ENCODE peak calls at places on chromosomes 7 and 10, in nine cellular contexts. W is uterus, A is adrenal gland, F is lower leg skin, R is right cardiac atrium, G is GM12864, J is suprapubic skin, Z is epithelial cell of esophagus, V is cardiac muscle cell. Y is an unnamed sample.

GRCh38 chr10:71471957-71472365 is 75.2 kb downstream of the CDH23 start:
- DNase-seq in W (no peak), A (no peak), F (no peak), R (peak), G (no peak), J (no peak), Z (no peak), V (no peak), Y (no peak)

GRCh38 chr7:94980418-94981142 is 73.2 kb downstream of the PPP1R9A start:
- DNase-seq in W (no peak), A (no peak), F (no peak), R (no peak), G (no peak), J (no peak), Z (no peak), V (peak), Y (no peak)

GRCh38 chr10:93813507-93814465 is 56.0 kb downstream of the LGI1 start:
- DNase-seq in W (no peak), A (peak), F (no peak), R (peak), G (no peak), J (no peak), Z (peak), V (peak), Y (peak)

GRCh38 chr10:78779339-78779955 is 289.3 kb upstream of the ZMIZ1 start:
- DNase-seq in W (no peak), A (no peak), F (peak), R (peak), G (no peak), J (no peak), Z (no peak), V (peak), Y (no peak)

GRCh38 chr10:100021322-100021721 is 11.6 kb upstream of the DNMBP start:
- DNase-seq in W (no peak), A (no peak), F (no peak), R (no peak), G (no peak), J (no peak), Z (no peak), V (no peak), Y (no peak)

GRCh38 chr10:131134001-131134576 is 177.4 kb downstream of the TCERG1L start:
- DNase-seq in W (no peak), A (no peak), F (no peak), R (no peak), G (no peak), J (no peak), Z (no peak), V (no peak), Y (no peak)

GRCh38 chr7:108033776-108034497 is 31.0 kb upstream of the LAMB1 start:
- DNase-seq in W (no peak), A (no peak), F (no peak), R (no peak), G (no peak), J (no peak), Z (peak), V (no peak), Y (no peak)

GRCh38 chr10:114100848-114101741 is 57.4 kb downstream of the ADRB1 start:
- DNase-seq in W (no peak), A (no peak), F (no peak), R (peak), G (no peak), J (no peak), Z (peak), V (peak), Y (peak)

GRCh38 chr7:157817433-157817832 is 480.6 kb downstream of the DNAJB6 start:
- DNase-seq in W (no peak), A (no peak), F (no peak), R (peak), G (no peak), J (no peak), Z (no peak), V (no peak), Y (no peak)

GRCh38 chr7:5213286-5213645 is 23.2 kb downstream of the WIPI2 start:
- DNase-seq in W (no peak), A (no peak), F (no peak), R (peak), G (no peak), J (peak), Z (no peak), V (no peak), Y (no peak)

GRCh38 chr10:74598891-74599566 is 227.4 kb upstream of the KAT6B start:
- DNase-seq in W (no peak), A (no peak), F (no peak), R (no peak), G (peak), J (no peak), Z (no peak), V (peak), Y (no peak)

GRCh38 chr10:130848855-130849254 is 462.7 kb downstream of the TCERG1L start:
- DNase-seq in W (no peak), A (no peak), F (no peak), R (no peak), G (no peak), J (no peak), Z (no peak), V (no peak), Y (no peak)

GRCh38 chr7:68529221-68529620 is 1069.1 kb upstream of the AUTS2 start:
- DNase-seq in W (no peak), A (no peak), F (no peak), R (no peak), G (no peak), J (no peak), Z (no peak), V (peak), Y (no peak)

GRCh38 chr10:73576178-73576889 is 14.8 kb downstream of the USP54 start:
- DNase-seq in W (peak), A (no peak), F (no peak), R (no peak), G (no peak), J (no peak), Z (peak), V (peak), Y (no peak)

GRCh38 chr7:27066148-27066547 is 29.7 kb downstream of the HOXA1 start:
- DNase-seq in W (no peak), A (no peak), F (no peak), R (no peak), G (no peak), J (no peak), Z (peak), V (no peak), Y (no peak)

GRCh38 chr10:35561670-35562069 is 43.5 kb upstream of the GJD4 start:
- DNase-seq in W (no peak), A (no peak), F (peak), R (no peak), G (no peak), J (no peak), Z (no peak), V (no peak), Y (peak)

GRCh38 chr7:23260371-23260770 is 13.8 kb downstream of the GPNMB start:
- DNase-seq in W (no peak), A (no peak), F (no peak), R (no peak), G (no peak), J (no peak), Z (no peak), V (no peak), Y (no peak)

GRCh38 chr7:152597514-152597913 is 78.4 kb downstream of the XRCC2 start:
- DNase-seq in W (no peak), A (no peak), F (peak), R (no peak), G (no peak), J (no peak), Z (no peak), V (no peak), Y (no peak)

GRCh38 chr7:21911341-21911875 is 34.3 kb downstream of the CDCA7L start:
- DNase-seq in W (no peak), A (no peak), F (no peak), R (no peak), G (no peak), J (no peak), Z (no peak), V (no peak), Y (no peak)

GRCh38 chr7:115722302-115722701 is 308.3 kb downstream of the TFEC start:
- DNase-seq in W (no peak), A (no peak), F (no peak), R (no peak), G (no peak), J (no peak), Z (no peak), V (no peak), Y (no peak)

GRCh38 chr7:47254081-47255006 is 327.6 kb downstream of the TNS3 start:
- DNase-seq in W (peak), A (peak), F (peak), R (peak), G (no peak), J (peak), Z (peak), V (peak), Y (peak)

GRCh38 chr10:11678074-11678793 is 63.9 kb upstream of the ECHDC3 start:
- DNase-seq in W (no peak), A (no peak), F (no peak), R (no peak), G (peak), J (no peak), Z (peak), V (peak), Y (no peak)

GRCh38 chr7:19944363-19945120 is 171.1 kb upstream of the TMEM196 start:
- DNase-seq in W (no peak), A (no peak), F (no peak), R (no peak), G (no peak), J (no peak), Z (no peak), V (no peak), Y (no peak)

GRCh38 chr10:27947513-27947912 is 51.4 kb downstream of the ODAD2 start:
- DNase-seq in W (no peak), A (no peak), F (no peak), R (no peak), G (no peak), J (no peak), Z (peak), V (no peak), Y (no peak)

GRCh38 chr7:86904949-86905834 is 154.3 kb downstream of the ELAPOR2 start:
- DNase-seq in W (no peak), A (peak), F (no peak), R (no peak), G (no peak), J (no peak), Z (peak), V (peak), Y (no peak)

GRCh38 chr7:104272767-104273384 is 55.5 kb upstream of the LHFPL3 start:
- DNase-seq in W (no peak), A (peak), F (no peak), R (no peak), G (no peak), J (no peak), Z (peak), V (peak), Y (no peak)

GRCh38 chr10:34348917-34349509 is 466.1 kb downstream of the PARD3 start:
- DNase-seq in W (no peak), A (no peak), F (no peak), R (no peak), G (no peak), J (no peak), Z (no peak), V (no peak), Y (no peak)

GRCh38 chr7:139572071-139572470 is 48.6 kb downstream of the CLEC2L start:
- DNase-seq in W (no peak), A (no peak), F (peak), R (no peak), G (no peak), J (no peak), Z (no peak), V (no peak), Y (no peak)

GRCh38 chr7:80923211-80923612 is 4.4 kb upstream of the SEMA3C start:
- DNase-seq in W (no peak), A (no peak), F (no peak), R (no peak), G (no peak), J (no peak), Z (peak), V (no peak), Y (no peak)

GRCh38 chr10:285216-285967 is 150.1 kb downstream of the ZMYND11 start:
- DNase-seq in W (no peak), A (no peak), F (no peak), R (no peak), G (no peak), J (no peak), Z (peak), V (no peak), Y (no peak)

GRCh38 chr10:11373626-11374310 is 237.7 kb downstream of the USP6NL start:
- DNase-seq in W (no peak), A (no peak), F (no peak), R (no peak), G (no peak), J (no peak), Z (no peak), V (no peak), Y (no peak)

GRCh38 chr7:27245798-27246691 is 3.4 kb downstream of the EVX1 start:
- DNase-seq in W (no peak), A (no peak), F (no peak), R (no peak), G (no peak), J (no peak), Z (peak), V (no peak), Y (no peak)

GRCh38 chr10:124745257-124745656 is 1.1 kb upstream of the FAM53B start:
- DNase-seq in W (no peak), A (no peak), F (no peak), R (no peak), G (no peak), J (no peak), Z (no peak), V (no peak), Y (no peak)

GRCh38 chr7:127252736-127253288 is at the start of gene GRM8:
- DNase-seq in W (peak), A (peak), F (no peak), R (peak), G (no peak), J (no peak), Z (peak), V (peak), Y (peak)

GRCh38 chr7:105808703-105809590 is 67.5 kb downstream of the ATXN7L1 start:
- DNase-seq in W (no peak), A (no peak), F (no peak), R (no peak), G (peak), J (no peak), Z (peak), V (peak), Y (no peak)

GRCh38 chr10:21953585-21954057 is 49.9 kb downstream of the DNAJC1 start:
- DNase-seq in W (no peak), A (no peak), F (no peak), R (no peak), G (no peak), J (no peak), Z (peak), V (peak), Y (no peak)

GRCh38 chr7:44617225-44617885 is 10.9 kb downstream of the OGDH start:
- DNase-seq in W (no peak), A (no peak), F (no peak), R (no peak), G (no peak), J (no peak), Z (peak), V (peak), Y (no peak)

GRCh38 chr7:44618754-44619153 is 12.3 kb downstream of the OGDH start:
- DNase-seq in W (no peak), A (no peak), F (no peak), R (no peak), G (no peak), J (peak), Z (peak), V (no peak), Y (no peak)

GRCh38 chr7:44615793-44616192 is 9.4 kb downstream of the OGDH start:
- DNase-seq in W (no peak), A (no peak), F (no peak), R (no peak), G (no peak), J (peak), Z (no peak), V (no peak), Y (no peak)

GRCh38 chr7:44616545-44616944 is 10.1 kb downstream of the OGDH start:
- DNase-seq in W (no peak), A (no peak), F (no peak), R (no peak), G (no peak), J (no peak), Z (no peak), V (no peak), Y (no peak)

GRCh38 chr7:44618045-44618444 is 11.6 kb downstream of the OGDH start:
- DNase-seq in W (no peak), A (no peak), F (no peak), R (no peak), G (no peak), J (no peak), Z (no peak), V (no peak), Y (no peak)
- H3K4me3 ChIP-seq in W (no peak), A (no peak), F (no peak), R (no peak), G (no peak), J (no peak), Z (no peak), V (no peak), Y (no peak)

GRCh38 chr7:136869991-136870798 is 1.7 kb downstream of the CHRM2 start:
- DNase-seq in W (no peak), A (no peak), F (no peak), R (peak), G (no peak), J (peak), Z (no peak), V (peak), Y (peak)
- H3K4me3 ChIP-seq in W (peak), A (no peak), F (no peak), R (peak), G (no peak), J (peak), Z (no peak), V (peak), Y (peak)

DNA sequence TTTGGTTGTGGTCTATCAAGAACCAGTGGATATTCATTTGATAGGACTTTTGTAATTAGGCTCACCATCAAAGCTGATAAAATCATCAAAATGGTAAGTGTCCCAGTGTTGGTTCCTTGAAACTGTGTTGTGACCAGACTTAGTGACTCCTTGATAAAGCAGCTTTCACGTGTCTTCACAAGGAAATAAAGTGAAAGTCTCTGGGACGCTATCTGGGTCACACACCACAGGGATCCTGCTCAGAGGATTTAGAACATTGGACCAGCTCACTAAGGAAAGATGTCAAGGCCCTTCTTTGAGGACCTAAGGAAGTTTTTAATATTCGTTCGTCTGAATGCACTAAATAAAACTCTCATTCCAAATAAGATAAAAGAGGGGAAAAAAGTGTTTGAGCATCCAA is 193.1 kb downstream of the RNLS start:
- DNase-seq in W (no peak), A (no peak), F (no peak), R (no peak), G (no peak), J (no peak), Z (no peak), V (no peak), Y (no peak)
- H3K4me3 ChIP-seq in W (no peak), A (no peak), F (no peak), R (no peak), G (no peak), J (no peak), Z (no peak), V (no peak), Y (no peak)

GRCh38 chr10:96236090-96236478 is 35.3 kb downstream of the BLNK start:
- DNase-seq in W (no peak), A (no peak), F (no peak), R (no peak), G (no peak), J (no peak), Z (no peak), V (no peak), Y (peak)

GRCh38 chr10:96236876-96237275 is 34.5 kb downstream of the BLNK start:
- DNase-seq in W (no peak), A (no peak), F (no peak), R (no peak), G (no peak), J (no peak), Z (no peak), V (no peak), Y (no peak)

GRCh38 chr10:96242822-96243221 is 28.5 kb downstream of the BLNK start:
- DNase-seq in W (no peak), A (no peak), F (no peak), R (no peak), G (no peak), J (no peak), Z (no peak), V (no peak), Y (no peak)

GRCh38 chr10:96235326-96236089 is 35.9 kb downstream of the BLNK start:
- DNase-seq in W (no peak), A (no peak), F (no peak), R (no peak), G (no peak), J (no peak), Z (no peak), V (no peak), Y (no peak)

DNA sequence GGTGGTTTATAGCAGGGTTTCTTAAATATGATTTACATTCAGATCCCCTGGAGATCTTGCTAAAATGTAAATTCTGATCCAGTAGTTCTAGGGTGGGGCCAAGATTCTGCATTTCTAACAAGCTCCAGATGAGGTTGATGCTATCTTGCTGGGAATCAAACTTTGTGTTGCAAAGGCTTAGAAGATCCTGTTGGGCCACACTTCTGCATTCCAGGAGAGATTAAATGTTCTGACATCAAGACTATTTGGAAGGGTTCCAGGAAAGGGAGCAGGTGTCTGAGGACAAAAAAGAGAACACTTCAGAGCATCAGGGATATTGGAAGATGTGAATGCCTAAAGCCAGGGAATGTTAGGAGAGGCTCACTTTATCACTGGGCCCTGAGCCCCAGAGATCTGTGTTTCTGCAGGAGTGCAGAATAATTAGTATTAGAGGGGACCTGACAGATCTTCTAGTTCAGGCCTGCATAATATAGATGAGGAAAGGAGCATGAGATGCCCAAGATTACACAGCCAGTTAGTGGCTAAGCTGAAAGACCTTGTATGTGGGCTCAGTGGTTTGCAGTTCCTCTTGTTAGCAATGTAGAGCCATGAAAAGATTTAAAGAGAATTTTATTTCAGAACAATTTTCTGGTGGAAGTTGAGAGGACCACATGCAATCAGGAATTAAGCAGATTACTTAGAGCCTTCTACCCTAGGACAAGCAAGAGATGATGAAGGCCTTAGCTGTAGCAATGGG is 32.3 kb downstream of the BLNK start:
- DNase-seq in W (no peak), A (no peak), F (no peak), R (no peak), G (no peak), J (no peak), Z (peak), V (no peak), Y (no peak)
- H3K4me3 ChIP-seq in W (no peak), A (no peak), F (no peak), R (no peak), G (no peak), J (no peak), Z (no peak), V (no peak), Y (no peak)

DNA sequence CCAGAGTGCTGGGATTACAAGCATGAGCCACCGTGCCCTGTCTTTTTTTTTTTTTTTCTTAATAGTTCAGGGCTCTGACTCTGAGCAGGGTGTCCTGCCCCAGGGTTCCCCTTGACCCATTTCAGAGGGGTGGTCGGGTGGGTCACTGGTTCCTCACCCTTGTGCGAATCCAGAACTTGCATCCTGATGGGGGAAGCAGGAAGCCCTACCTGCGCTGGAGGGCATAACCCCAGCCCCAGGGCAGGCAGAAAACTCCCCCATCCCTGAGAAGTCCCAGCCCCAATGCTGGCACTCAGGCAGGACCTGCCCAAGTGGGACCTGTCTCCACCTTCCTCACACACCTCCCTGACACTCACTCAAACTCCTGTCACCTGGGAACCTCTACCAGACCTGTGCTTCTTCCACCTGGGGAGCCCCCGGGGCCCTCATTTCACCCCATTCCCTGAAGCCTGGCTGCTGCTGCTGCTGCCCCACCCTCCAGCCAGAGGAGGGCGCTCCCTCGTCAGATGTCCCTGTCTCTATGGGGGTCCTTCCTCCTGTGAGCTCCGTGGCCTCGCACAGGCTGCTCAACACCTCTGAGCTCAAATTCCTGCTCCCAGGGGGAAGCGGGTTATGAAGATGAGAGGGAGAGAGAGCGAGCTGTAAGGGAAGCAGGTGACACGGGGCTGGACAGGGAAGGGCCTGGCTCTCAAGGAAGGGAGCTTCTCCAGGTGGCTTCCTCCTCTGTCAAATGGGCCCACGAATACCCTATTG is 15.1 kb upstream of the ZNF273 start:
- DNase-seq in W (peak), A (no peak), F (peak), R (peak), G (no peak), J (peak), Z (no peak), V (no peak), Y (no peak)
- H3K4me3 ChIP-seq in W (peak), A (peak), F (no peak), R (peak), G (no peak), J (peak), Z (peak), V (peak), Y (peak)